ENCODE peak calls at places on chromosomes 1 and 21, in nine cellular contexts. Y is ovary, F is endothelial cell of umbilical vein, I is cardiac fibroblast, V is NT2/D1, P is EL, O is GDM1, K is adrenal gland, H is glutamatergic neuron. C is an unnamed sample.
A peak's percentile ranks its signal among the peaks of the same experiment; 100 is the strongest.

GRCh38 chr1:209576392-209576791 is 7.1 kb upstream of the CAMK1G start:
- DNase-seq in H (no peak), Y (no peak), I (no peak), K (no peak), O (no peak), F (no peak), V (no peak), P (no peak), C (no peak)

GRCh38 chr1:98336472-98337118 is 324.9 kb upstream of the SNX7 start:
- DNase-seq in H (no peak), Y (no peak), V (no peak), F (peak; percentile 80), I (no peak), K (no peak), O (no peak), P (no peak), C (no peak)

GRCh38 chr1:153490272-153491051 is 30.0 kb upstream of the S100A7 start:
- DNase-seq in I (peak; percentile 97), K (peak; percentile 91), H (peak; percentile 33), P (peak; percentile 91), F (no peak), Y (peak; percentile 61), V (no peak), O (no peak), C (no peak)

GRCh38 chr1:231748744-231749143 is 122.2 kb downstream of the DISC1 start:
- DNase-seq in F (no peak), V (no peak), K (no peak), H (no peak), I (peak; percentile 12), Y (peak; percentile 49), P (no peak), O (no peak), C (no peak)

GRCh38 chr1:85339671-85340399 is 63.4 kb upstream of the BCL10 start:
- DNase-seq in K (no peak), F (no peak), P (no peak), Y (no peak), V (no peak), H (no peak), I (no peak), O (no peak), C (no peak)

GRCh38 chr1:76891931-76892330 is 24.7 kb downstream of the ST6GALNAC5 start:
- DNase-seq in O (no peak), K (no peak), V (no peak), I (no peak), F (no peak), H (no peak), Y (no peak), P (peak; percentile 55), C (no peak)

GRCh38 chr1:119675349-119676343 is 27.6 kb upstream of the ZNF697 start:
- DNase-seq in Y (peak; percentile 87), V (peak; percentile 95), O (peak; percentile 18), K (peak; percentile 78), P (peak; percentile 88), I (peak; percentile 95), H (peak; percentile 76), F (peak; percentile 92), C (peak; percentile 56)

GRCh38 chr1:231827337-231828105 is 200.9 kb downstream of the DISC1 start:
- DNase-seq in F (peak; percentile 82), I (peak; percentile 91), K (no peak), H (no peak), V (no peak), Y (no peak), P (peak; percentile 90), O (no peak), C (peak; percentile 43)

GRCh38 chr1:146021046-146021445 is 489 bp downstream of the HJV start:
- DNase-seq in Y (no peak), V (no peak), F (no peak), H (no peak), I (no peak), O (no peak), P (no peak), K (no peak), C (no peak)

GRCh38 chr1:218365600-218365999 is 20.5 kb downstream of the TGFB2 start:
- DNase-seq in I (no peak), P (peak; percentile 45), K (no peak), Y (peak; percentile 40), H (no peak), F (no peak), V (no peak), O (no peak), C (no peak)

GRCh38 chr1:117566556-117566955 is 39.3 kb upstream of the TENT5C start:
- DNase-seq in K (no peak), O (no peak), F (no peak), P (no peak), I (no peak), Y (no peak), H (no peak), V (no peak), C (no peak)

GRCh38 chr21:31414601-31415000 is 70.5 kb upstream of the TIAM1 start:
- DNase-seq in H (no peak), Y (no peak), K (no peak), V (no peak), O (no peak), I (no peak), P (no peak), F (no peak), C (no peak)

GRCh38 chr1:19764848-19765247 is 34.9 kb downstream of the TMCO4 start:
- DNase-seq in F (no peak), P (no peak), K (no peak), Y (no peak), V (no peak), H (no peak), O (no peak), I (peak; percentile 88), C (no peak)

GRCh38 chr1:15825800-15826199 is 18.4 kb upstream of the UQCRHL start:
- DNase-seq in P (no peak), H (no peak), I (no peak), Y (no peak), O (no peak), K (peak; percentile 41), V (no peak), F (no peak), C (no peak)

GRCh38 chr1:171817511-171818265 is 23.6 kb upstream of the DNM3 start:
- DNase-seq in I (peak; percentile 89), V (peak; percentile 73), P (peak; percentile 82), Y (no peak), H (no peak), K (peak; percentile 88), F (peak; percentile 53), O (no peak), C (no peak)

GRCh38 chr1:209653915-209654351 is 1.7 kb upstream of the LAMB3 start:
- DNase-seq in H (no peak), O (no peak), Y (no peak), K (no peak), F (no peak), I (no peak), P (no peak), V (no peak), C (no peak)

GRCh38 chr1:215376544-215377264 is 190.4 kb upstream of the KCTD3 start:
- DNase-seq in P (peak; percentile 13), O (no peak), Y (no peak), V (no peak), I (peak; percentile 23), F (no peak), H (no peak), K (no peak), C (no peak)

GRCh38 chr1:176987016-176987415 is 177.5 kb downstream of the ASTN1 start:
- DNase-seq in I (peak; percentile 35), F (no peak), P (peak; percentile 14), V (no peak), O (no peak), K (no peak), H (no peak), Y (no peak), C (no peak)

GRCh38 chr1:153770812-153771211 is 4.4 kb upstream of the SLC27A3 start:
- DNase-seq in P (no peak), I (no peak), O (no peak), K (peak; percentile 23), V (no peak), H (no peak), F (peak; percentile 22), Y (no peak), C (no peak)

GRCh38 chr1:93738075-93738622 is 56.5 kb upstream of the BCAR3 start:
- DNase-seq in F (no peak), I (peak; percentile 93), V (no peak), P (peak; percentile 99), H (no peak), Y (no peak), K (no peak), O (no peak), C (peak; percentile 61)

GRCh38 chr21:42567861-42568260 is 54.2 kb downstream of the SLC37A1 start:
- DNase-seq in V (no peak), P (no peak), O (no peak), F (no peak), I (no peak), H (no peak), Y (no peak), K (no peak), C (no peak)

GRCh38 chr1:29858646-29859045 is 622.3 kb downstream of the PTPRU start:
- DNase-seq in P (no peak), F (no peak), H (no peak), I (no peak), K (no peak), O (no peak), Y (no peak), V (no peak), C (no peak)

C was measured in SW 1271.